ENCODE peak calls at places on chromosomes 4 and X, in eight cellular contexts. M is heart right ventricle; N is vagina; S is stimulated activated CD8-positive, alpha-beta memory T cell treated with anti-CD3 and anti-CD28 coated beads, Interleukin-7, amount 100 ng/mL, for 1 hour; G is foreskin keratinocyte; H is NCI-H1694 treated with DMSO at 0.1 percent for 48 hours; E is AML-193; P is RPMI8226. I is an unnamed sample.

GRCh38 chr4:2172161-2172560 is 69.8 kb downstream of the HAUS3 start:
- DNase-seq in M (no peak), N (no peak), S (no peak), G (no peak), H (no peak), E (no peak), P (peak; percentile 32), I (no peak)

GRCh38 chr4:56469489-56470210 is 2.2 kb downstream of the SRP72 start:
- DNase-seq in M (no peak), N (no peak), S (no peak), G (no peak), H (no peak), E (peak; percentile 50), P (no peak), I (no peak)

GRCh38 chrX:22674947-22675346 is 324.8 kb upstream of the DDX53 start:
- DNase-seq in M (no peak), N (no peak), S (no peak), G (no peak), H (no peak), E (no peak), P (no peak), I (peak; percentile 61)

GRCh38 chr4:12411072-12411471 is 982.4 kb upstream of the HS3ST1 start:
- DNase-seq in M (no peak), N (no peak), S (no peak), G (peak; percentile 24), H (no peak), E (no peak), P (no peak), I (peak; percentile 1)

GRCh38 chrX:44828008-44828605 is 15.7 kb upstream of the DUSP21 start:
- DNase-seq in M (no peak), N (no peak), S (no peak), G (peak; percentile 73), H (peak; percentile 7), E (no peak), P (no peak), I (no peak)

GRCh38 chrX:9885150-9885549 is 82.0 kb upstream of the CLDN34 start:
- DNase-seq in M (peak; percentile 40), N (no peak), S (no peak), G (no peak), H (peak; percentile 13), E (peak; percentile 26), P (peak; percentile 63), I (peak; percentile 19)

GRCh38 chr4:28523791-28524190 is 1663.2 kb downstream of the STIM2 start:
- DNase-seq in M (no peak), N (no peak), S (no peak), G (no peak), H (no peak), E (no peak), P (no peak), I (no peak)

GRCh38 chrX:113512700-113513395 is 672.2 kb upstream of the AMOT start:
- DNase-seq in M (no peak), N (no peak), S (no peak), G (peak; percentile 83), H (no peak), E (no peak), P (no peak), I (no peak)

GRCh38 chr4:99252746-99253145 is 33.7 kb upstream of the ADH6 start:
- DNase-seq in M (no peak), N (no peak), S (no peak), G (peak; percentile 83), H (no peak), E (no peak), P (no peak), I (no peak)

GRCh38 chr4:124918559-124919122 is 206.1 kb upstream of the ANKRD50 start:
- DNase-seq in M (no peak), N (no peak), S (no peak), G (no peak), H (no peak), E (no peak), P (no peak), I (no peak)

GRCh38 chr4:183467246-183467645 is 22.8 kb downstream of the CDKN2AIP start:
- DNase-seq in M (no peak), N (no peak), S (no peak), G (no peak), H (no peak), E (no peak), P (no peak), I (no peak)

GRCh38 chr4:189514209-189514608 is 426.5 kb upstream of the FRG1 start:
- DNase-seq in M (no peak), N (no peak), S (no peak), G (no peak), H (no peak), E (no peak), P (no peak), I (no peak)

GRCh38 chr4:338759-339097 is 1.1 kb downstream of the ZNF141 start:
- DNase-seq in M (peak; percentile 6), N (no peak), S (no peak), G (peak; percentile 3), H (no peak), E (no peak), P (no peak), I (no peak)

I was measured in NCI-H2029.